ENCODE peak calls at places on chromosomes 12 and 14, in four cellular contexts. One of them, this sample, is unnamed.

GRCh38 chr12:47651368-47652254 is 54.2 kb downstream of the RPAP3 start:
- DNase-seq in tibial nerve: peak
- DNase-seq in transverse colon: peak
- DNase-seq in heart right ventricle: peak
- DNase-seq in this sample: peak

GRCh38 chr14:99389171-99389826 is 91.4 kb downstream of the SETD3 start:
- DNase-seq in tibial nerve: no peak
- DNase-seq in transverse colon: peak
- DNase-seq in heart right ventricle: peak
- DNase-seq in this sample: peak

GRCh38 chr12:58847876-58848600 is 72.3 kb downstream of the LRIG3 start:
- DNase-seq in tibial nerve: no peak
- DNase-seq in transverse colon: no peak
- DNase-seq in heart right ventricle: no peak
- DNase-seq in this sample: no peak

GRCh38 chr14:96255501-96256366 is at the start of gene BDKRB1:
- DNase-seq in tibial nerve: no peak
- DNase-seq in transverse colon: no peak
- DNase-seq in heart right ventricle: no peak
- DNase-seq in this sample: peak

GRCh38 chr12:57604454-57605307 is at the start of gene DTX3:
- DNase-seq in tibial nerve: peak
- DNase-seq in transverse colon: no peak
- DNase-seq in heart right ventricle: peak
- DNase-seq in this sample: peak

GRCh38 chr14:70907172-70907995 is at the start of gene PCNX1:
- DNase-seq in tibial nerve: peak
- DNase-seq in transverse colon: peak
- DNase-seq in heart right ventricle: peak
- DNase-seq in this sample: peak

GRCh38 chr14:49727171-49727570 is 34.3 kb downstream of the KLHDC1 start:
- DNase-seq in tibial nerve: no peak
- DNase-seq in transverse colon: no peak
- DNase-seq in heart right ventricle: no peak
- DNase-seq in this sample: no peak

GRCh38 chr12:38586652-38587219 is 270.2 kb downstream of the ALG10B start:
- DNase-seq in tibial nerve: no peak
- DNase-seq in transverse colon: no peak
- DNase-seq in heart right ventricle: no peak
- DNase-seq in this sample: peak

GRCh38 chr12:121793501-121793835 is at the start of gene RHOF:
- DNase-seq in tibial nerve: no peak
- DNase-seq in transverse colon: peak
- DNase-seq in heart right ventricle: peak
- DNase-seq in this sample: no peak

GRCh38 chr12:107684990-107685359 is 624 bp upstream of the PWP1 start:
- DNase-seq in tibial nerve: no peak
- DNase-seq in transverse colon: peak
- DNase-seq in heart right ventricle: no peak
- DNase-seq in this sample: peak

GRCh38 chr12:132444957-132445883 is 44.7 kb upstream of the FBRSL1 start:
- DNase-seq in tibial nerve: peak
- DNase-seq in transverse colon: peak
- DNase-seq in heart right ventricle: no peak
- DNase-seq in this sample: no peak

GRCh38 chr12:114306646-114307045 is 99.3 kb downstream of the TBX5 start:
- DNase-seq in tibial nerve: no peak
- DNase-seq in transverse colon: no peak
- DNase-seq in heart right ventricle: no peak
- DNase-seq in this sample: peak

GRCh38 chr12:3973269-3973884 is 100.2 kb upstream of the PARP11 start:
- DNase-seq in tibial nerve: no peak
- DNase-seq in transverse colon: no peak
- DNase-seq in heart right ventricle: no peak
- DNase-seq in this sample: no peak
- H3K4me3 ChIP-seq in tibial nerve: no peak
- H3K4me3 ChIP-seq in transverse colon: no peak
- H3K4me3 ChIP-seq in heart right ventricle: no peak
- H3K4me3 ChIP-seq in this sample: no peak

GRCh38 chr12:109713187-109713984 is at the start of gene FAM222A:
- DNase-seq in tibial nerve: peak
- DNase-seq in transverse colon: peak
- DNase-seq in heart right ventricle: peak
- DNase-seq in this sample: peak
- TF ChIP-seq CTCF in tibial nerve: peak
- TF ChIP-seq CTCF in transverse colon: peak
- TF ChIP-seq CTCF in heart right ventricle: no peak
- TF ChIP-seq CTCF in this sample: peak

GRCh38 chr12:26953447-26953846 is 15.2 kb downstream of the FGFR1OP2 start:
- DNase-seq in tibial nerve: no peak
- DNase-seq in transverse colon: no peak
- DNase-seq in heart right ventricle: no peak
- DNase-seq in this sample: no peak
- H3K4me3 ChIP-seq in tibial nerve: no peak
- H3K4me3 ChIP-seq in transverse colon: no peak
- H3K4me3 ChIP-seq in heart right ventricle: no peak
- H3K4me3 ChIP-seq in this sample: no peak

GRCh38 chr14:61188936-61189808 is 92.0 kb downstream of the TMEM30B start:
- DNase-seq in tibial nerve: peak
- DNase-seq in transverse colon: peak
- DNase-seq in heart right ventricle: peak
- DNase-seq in this sample: peak
- TF ChIP-seq CTCF in tibial nerve: peak
- TF ChIP-seq CTCF in transverse colon: no peak
- TF ChIP-seq CTCF in heart right ventricle: peak
- TF ChIP-seq CTCF in this sample: peak

GRCh38 chr14:30889244-30889594 is 14.9 kb downstream of the COCH start:
- DNase-seq in tibial nerve: no peak
- DNase-seq in transverse colon: no peak
- DNase-seq in heart right ventricle: no peak
- DNase-seq in this sample: no peak
- H3K4me3 ChIP-seq in tibial nerve: no peak
- H3K4me3 ChIP-seq in transverse colon: no peak
- H3K4me3 ChIP-seq in heart right ventricle: no peak
- H3K4me3 ChIP-seq in this sample: no peak

GRCh38 chr12:54439521-54440255 is 20.6 kb upstream of the ITGA5 start:
- DNase-seq in tibial nerve: no peak
- DNase-seq in transverse colon: no peak
- DNase-seq in heart right ventricle: no peak
- DNase-seq in this sample: peak
- TF ChIP-seq CTCF in tibial nerve: peak
- TF ChIP-seq CTCF in transverse colon: peak
- TF ChIP-seq CTCF in heart right ventricle: peak
- TF ChIP-seq CTCF in this sample: peak

DNA sequence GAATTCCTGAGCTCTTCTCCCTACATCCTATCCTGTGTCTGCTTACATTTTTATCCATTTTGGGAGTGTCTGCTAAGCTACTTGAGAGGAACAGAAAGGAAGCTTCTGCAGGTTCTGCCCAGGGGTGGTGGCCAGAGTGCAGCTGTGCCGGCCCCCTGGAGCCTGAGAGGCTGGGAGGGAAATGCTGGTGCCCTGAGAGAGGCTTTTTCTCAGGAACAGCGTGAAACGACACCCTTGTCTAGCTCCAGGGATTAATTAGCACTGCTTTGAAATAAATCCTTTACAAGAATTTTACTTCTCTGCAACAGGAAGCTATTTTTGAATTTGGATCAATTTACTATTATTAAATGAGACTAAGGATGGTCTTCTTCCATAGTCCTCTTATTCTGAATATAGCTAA is 165.3 kb downstream of the SLC15A5 start:
- DNase-seq in tibial nerve: no peak
- DNase-seq in transverse colon: no peak
- DNase-seq in heart right ventricle: no peak
- DNase-seq in this sample: no peak
- H3K4me3 ChIP-seq in tibial nerve: no peak
- H3K4me3 ChIP-seq in transverse colon: no peak
- H3K4me3 ChIP-seq in heart right ventricle: no peak
- H3K4me3 ChIP-seq in this sample: no peak

DNA sequence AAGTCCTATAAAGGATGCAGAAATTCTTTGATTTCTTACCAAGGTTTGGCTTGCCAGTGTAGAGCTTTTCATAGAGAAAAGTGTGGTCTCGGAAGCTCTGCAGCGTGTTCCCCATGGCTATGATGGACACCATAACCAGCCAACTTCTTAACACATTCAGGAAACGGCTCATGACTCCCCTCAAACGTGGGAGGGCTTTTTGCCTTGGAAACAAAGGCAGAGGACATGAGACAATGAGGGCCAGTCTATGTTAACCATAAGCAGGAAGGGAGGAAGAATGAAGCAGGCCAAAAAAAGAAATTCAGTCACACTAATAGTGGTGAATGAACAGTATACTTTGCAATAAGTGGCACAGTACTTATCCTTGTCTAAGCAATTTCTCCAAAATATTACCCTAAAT is 3.3 kb downstream of the ERG28 start:
- DNase-seq in tibial nerve: no peak
- DNase-seq in transverse colon: no peak
- DNase-seq in heart right ventricle: no peak
- DNase-seq in this sample: peak
- TF ChIP-seq CTCF in tibial nerve: no peak
- TF ChIP-seq CTCF in transverse colon: no peak
- TF ChIP-seq CTCF in heart right ventricle: no peak
- TF ChIP-seq CTCF in this sample: no peak

GRCh38 chr12:31300783-31301182 is 25.2 kb downstream of the SINHCAF start:
- DNase-seq in tibial nerve: no peak
- DNase-seq in transverse colon: no peak
- DNase-seq in heart right ventricle: no peak
- DNase-seq in this sample: no peak
- H3K4me3 ChIP-seq in tibial nerve: no peak
- H3K4me3 ChIP-seq in transverse colon: no peak
- H3K4me3 ChIP-seq in heart right ventricle: no peak
- H3K4me3 ChIP-seq in this sample: no peak